ENCODE peak calls at places on chromosomes 3 and 15, in eight cellular contexts. O is Peyer's patch, Z is Caco-2, C is HepG2, X is adrenal gland, M is psoas muscle, Y is PC-3, L is colonic mucosa. Q is an unnamed sample. For H3K4me1, the result is how much of the 10 kb centered on the place peaks cover.

GRCh38 chr3:22731901-22732300 is 471.2 kb upstream of the UBE2E2 start:
- DNase-seq in O (no peak), Z (no peak), C (no peak), X (no peak), M (no peak), Y (no peak), L (no peak), Q (no peak)

GRCh38 chr3:60967141-60967540 is 284.1 kb downstream of the FHIT start:
- DNase-seq in O (no peak), Z (no peak), C (peak), X (no peak), M (no peak), Y (peak), L (no peak), Q (no peak)

GRCh38 chr15:71400347-71400746 is 285.1 kb downstream of the THSD4 start:
- DNase-seq in O (no peak), Z (no peak), C (no peak), X (peak), M (no peak), Y (peak), L (no peak), Q (no peak)

GRCh38 chr3:111080357-111080937 is 8.8 kb downstream of the NECTIN3 start:
- DNase-seq in O (no peak), Z (no peak), C (peak), X (no peak), M (no peak), Y (peak), L (no peak), Q (no peak)

GRCh38 chr15:58355352-58355964 is 76.3 kb upstream of the LIPC start:
- DNase-seq in O (no peak), Z (no peak), C (no peak), X (no peak), M (no peak), Y (no peak), L (no peak), Q (no peak)

GRCh38 chr15:66907826-66908502 is 157.4 kb upstream of the SMAD3 start:
- DNase-seq in O (no peak), Z (no peak), C (peak), X (peak), M (peak), Y (no peak), L (no peak), Q (no peak)

GRCh38 chr3:36941658-36942057 is 3.2 kb downstream of the TRANK1 start:
- DNase-seq in O (no peak), Z (no peak), C (no peak), X (peak), M (no peak), Y (no peak), L (no peak), Q (no peak)

GRCh38 chr15:70319466-70319865 is 221.7 kb upstream of the TLE3 start:
- DNase-seq in O (no peak), Z (no peak), C (no peak), X (no peak), M (no peak), Y (no peak), L (no peak), Q (no peak)

GRCh38 chr15:87734571-87735373 is 521.8 kb downstream of the NTRK3 start:
- DNase-seq in O (no peak), Z (no peak), C (no peak), X (no peak), M (no peak), Y (no peak), L (no peak), Q (no peak)

GRCh38 chr3:123194552-123194951 is 7.2 kb upstream of the SEC22A start:
- DNase-seq in O (no peak), Z (peak), C (peak), X (no peak), M (no peak), Y (no peak), L (peak), Q (no peak)

GRCh38 chr15:66880380-66881155 is 178.5 kb downstream of the SMAD6 start:
- DNase-seq in O (no peak), Z (no peak), C (no peak), X (no peak), M (no peak), Y (no peak), L (no peak), Q (no peak)

GRCh38 chr15:41024880-41025279 is 71.6 kb downstream of the CHAC1 start:
- DNase-seq in O (no peak), Z (no peak), C (no peak), X (no peak), M (no peak), Y (no peak), L (no peak), Q (no peak)

GRCh38 chr3:34584971-34585370 is 786.5 kb downstream of the PDCD6IP start:
- DNase-seq in O (no peak), Z (no peak), C (no peak), X (no peak), M (no peak), Y (no peak), L (no peak), Q (no peak)

GRCh38 chr15:82063055-82063454 is 17.2 kb upstream of the MEX3B start:
- DNase-seq in O (no peak), Z (no peak), C (no peak), X (no peak), M (no peak), Y (no peak), L (no peak), Q (no peak)

GRCh38 chr3:4060064-4060463 is 243.1 kb upstream of the SETMAR start:
- DNase-seq in O (no peak), Z (no peak), C (peak), X (no peak), M (no peak), Y (no peak), L (no peak), Q (no peak)

GRCh38 chr15:84781505-84781904 is 33.1 kb downstream of the ZNF592 start:
- DNase-seq in O (no peak), Z (no peak), C (no peak), X (no peak), M (no peak), Y (no peak), L (no peak), Q (no peak)

GRCh38 chr3:112327371-112327951 is 5.5 kb upstream of the CD200 start:
- DNase-seq in O (no peak), Z (no peak), C (peak), X (no peak), M (no peak), Y (peak), L (peak), Q (no peak)

GRCh38 chr3:114418107-114418506 is 124.3 kb downstream of the TIGIT start:
- DNase-seq in O (no peak), Z (no peak), C (no peak), X (no peak), M (no peak), Y (no peak), L (no peak), Q (no peak)

GRCh38 chr3:102038477-102039142 is 189.3 kb downstream of the NFKBIZ start:
- DNase-seq in O (no peak), Z (no peak), C (no peak), X (no peak), M (no peak), Y (no peak), L (no peak), Q (no peak)

GRCh38 chr15:93861413-93861812 is 369.9 kb upstream of the MCTP2 start:
- DNase-seq in O (no peak), Z (no peak), C (no peak), X (no peak), M (no peak), Y (no peak), L (no peak), Q (no peak)

GRCh38 chr3:190911382-190911781 is 48.9 kb upstream of the GMNC start:
- DNase-seq in O (no peak), Z (no peak), C (no peak), X (no peak), M (no peak), Y (no peak), L (no peak), Q (no peak)

GRCh38 chr3:117479095-117479494 is 769.5 kb downstream of the TUSC7 start:
- DNase-seq in O (no peak), Z (no peak), C (no peak), X (no peak), M (no peak), Y (no peak), L (no peak), Q (no peak)

GRCh38 chr3:189272500-189273119 is 100.8 kb downstream of the TPRG1 start:
- DNase-seq in O (no peak), Z (no peak), C (no peak), X (no peak), M (no peak), Y (peak), L (no peak), Q (no peak)

GRCh38 chr3:13932578-13933295 is 52.9 kb upstream of the WNT7A start:
- DNase-seq in O (no peak), Z (no peak), C (no peak), X (no peak), M (no peak), Y (no peak), L (no peak), Q (no peak)

GRCh38 chr3:40550168-40550567 is 25.4 kb downstream of the ZNF621 start:
- DNase-seq in O (no peak), Z (no peak), C (no peak), X (no peak), M (no peak), Y (no peak), L (no peak), Q (no peak)

GRCh38 chr3:45656575-45657363 is 32.4 kb upstream of the SACM1L start:
- DNase-seq in O (peak), Z (peak), C (peak), X (peak), M (peak), Y (peak), L (peak), Q (peak)

GRCh38 chr3:45654344-45654934 is 34.8 kb upstream of the SACM1L start:
- DNase-seq in O (no peak), Z (no peak), C (no peak), X (no peak), M (no peak), Y (peak), L (no peak), Q (no peak)

GRCh38 chr3:45655906-45656305 is 33.3 kb upstream of the SACM1L start:
- DNase-seq in O (no peak), Z (no peak), C (no peak), X (no peak), M (no peak), Y (peak), L (no peak), Q (no peak)

GRCh38 chr3:45657853-45658252 is 31.3 kb upstream of the SACM1L start:
- DNase-seq in O (no peak), Z (no peak), C (no peak), X (no peak), M (no peak), Y (no peak), L (no peak), Q (no peak)

GRCh38 chr3:45653205-45653604 is 36.0 kb upstream of the SACM1L start:
- DNase-seq in O (no peak), Z (no peak), C (no peak), X (no peak), M (no peak), Y (no peak), L (no peak), Q (no peak)
- H3K4me1 ChIP-seq in O (under half), Z (under half), C (under half), X (under half), M (half or more), Y (under half), L (under half), Q (under half)

GRCh38 chr3:52894756-52895155 is 2.6 kb downstream of the STIMATE start:
- DNase-seq in O (no peak), Z (no peak), C (no peak), X (no peak), M (no peak), Y (no peak), L (no peak), Q (no peak)
- H3K4me1 ChIP-seq in O (half or more), Z (under half), C (half or more), X (half or more), M (under half), Y (under half), L (under half), Q (half or more)

DNA sequence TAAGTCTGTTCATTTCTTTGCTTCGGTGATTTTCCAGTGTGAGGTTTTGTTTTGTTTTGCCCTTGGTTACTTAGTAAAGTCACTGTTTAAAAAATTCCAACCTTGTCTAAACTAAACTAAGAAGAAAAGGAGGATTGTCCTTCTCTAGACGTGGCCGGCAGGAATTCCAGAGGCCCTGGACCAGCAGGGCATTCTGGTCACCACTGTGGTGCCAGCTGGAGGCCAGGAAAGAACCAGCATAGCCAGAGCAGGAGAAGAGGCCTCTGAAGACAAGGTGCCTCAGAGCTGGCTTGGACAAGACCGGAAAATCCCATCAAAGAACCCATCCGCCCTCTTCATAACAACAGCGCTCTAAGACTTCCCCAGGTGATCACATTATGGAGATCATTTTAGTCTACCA is 8.1 kb downstream of the PLOD2 start:
- DNase-seq in O (no peak), Z (no peak), C (peak), X (no peak), M (no peak), Y (no peak), L (no peak), Q (no peak)
- H3K4me1 ChIP-seq in O (under half), Z (under half), C (half or more), X (under half), M (under half), Y (under half), L (under half), Q (under half)

GRCh38 chr3:50269460-50269859 is 513 bp downstream of the SEMA3B start:
- DNase-seq in O (no peak), Z (no peak), C (no peak), X (no peak), M (no peak), Y (no peak), L (no peak), Q (no peak)

GRCh38 chr3:50267280-50267913 is 1.6 kb upstream of the SEMA3B start:
- DNase-seq in O (peak), Z (no peak), C (no peak), X (peak), M (peak), Y (no peak), L (peak), Q (no peak)

GRCh38 chr3:50268703-50269451 is at the start of gene SEMA3B:
- DNase-seq in O (peak), Z (peak), C (peak), X (peak), M (peak), Y (peak), L (peak), Q (no peak)

GRCh38 chr3:50266808-50267207 is 2.1 kb upstream of the SEMA3B start:
- DNase-seq in O (no peak), Z (no peak), C (no peak), X (no peak), M (no peak), Y (no peak), L (no peak), Q (no peak)

DNA sequence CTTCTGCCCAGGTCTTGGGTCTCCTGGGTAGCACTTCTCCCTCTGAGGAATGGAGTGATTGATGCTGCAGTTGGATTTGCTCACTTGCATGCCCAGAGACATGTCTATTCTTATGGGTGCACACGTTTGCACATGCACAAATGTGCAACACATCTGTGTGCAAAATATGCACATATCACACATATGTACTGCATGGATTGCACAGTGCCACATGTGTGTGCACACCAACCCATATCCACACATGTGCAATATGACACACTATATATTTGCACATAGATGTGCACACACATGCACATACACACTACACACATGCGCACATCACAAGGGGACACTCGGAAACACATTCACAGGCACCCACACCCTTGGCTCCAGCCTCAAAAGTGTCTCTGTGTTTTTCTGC is 671 bp upstream of the SEMA3B start:
- DNase-seq in O (no peak), Z (no peak), C (no peak), X (no peak), M (no peak), Y (no peak), L (no peak), Q (no peak)
- H3K4me1 ChIP-seq in O (half or more), Z (half or more), C (half or more), X (half or more), M (half or more), Y (half or more), L (under half), Q (under half)

DNA sequence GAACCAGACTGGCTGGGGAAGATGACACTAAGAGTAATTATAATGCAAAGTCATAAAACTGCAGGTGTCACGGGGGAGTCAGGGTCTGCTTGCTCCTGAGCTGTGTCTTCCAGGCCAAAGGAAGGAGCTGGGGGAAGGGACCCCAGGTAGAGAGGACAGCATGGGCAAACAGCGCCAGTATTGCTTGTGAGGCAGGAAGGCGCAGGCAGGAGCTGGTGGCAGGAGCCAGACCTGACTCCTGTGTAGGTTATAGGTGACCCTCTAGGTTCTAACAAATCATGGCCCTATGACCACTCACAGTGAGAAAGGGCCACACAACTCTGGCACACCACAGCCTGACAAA is 1.9 kb downstream of the CISH start:
- DNase-seq in O (no peak), Z (no peak), C (no peak), X (no peak), M (no peak), Y (no peak), L (no peak), Q (no peak)
- H3K4me1 ChIP-seq in O (half or more), Z (under half), C (half or more), X (under half), M (half or more), Y (under half), L (under half), Q (half or more)

GRCh38 chr15:74384566-74385441 is 17.4 kb upstream of the CYP11A1 start:
- DNase-seq in O (peak), Z (no peak), C (no peak), X (no peak), M (no peak), Y (peak), L (no peak), Q (peak)
- H3K4me1 ChIP-seq in O (under half), Z (half or more), C (half or more), X (under half), M (under half), Y (half or more), L (under half), Q (under half)

GRCh38 chr3:43999920-44000319 is 241.8 kb upstream of the TOPAZ1 start:
- DNase-seq in O (no peak), Z (no peak), C (no peak), X (no peak), M (no peak), Y (no peak), L (no peak), Q (no peak)

GRCh38 chr3:43998841-43999805 is 242.6 kb upstream of the TOPAZ1 start:
- DNase-seq in O (no peak), Z (peak), C (no peak), X (no peak), M (no peak), Y (no peak), L (no peak), Q (no peak)

GRCh38 chr3:43998374-43998840 is 243.3 kb upstream of the TOPAZ1 start:
- DNase-seq in O (no peak), Z (no peak), C (no peak), X (no peak), M (no peak), Y (no peak), L (no peak), Q (no peak)

GRCh38 chr3:44000586-44000985 is 241.1 kb upstream of the TOPAZ1 start:
- DNase-seq in O (no peak), Z (no peak), C (no peak), X (no peak), M (no peak), Y (peak), L (no peak), Q (no peak)

DNA sequence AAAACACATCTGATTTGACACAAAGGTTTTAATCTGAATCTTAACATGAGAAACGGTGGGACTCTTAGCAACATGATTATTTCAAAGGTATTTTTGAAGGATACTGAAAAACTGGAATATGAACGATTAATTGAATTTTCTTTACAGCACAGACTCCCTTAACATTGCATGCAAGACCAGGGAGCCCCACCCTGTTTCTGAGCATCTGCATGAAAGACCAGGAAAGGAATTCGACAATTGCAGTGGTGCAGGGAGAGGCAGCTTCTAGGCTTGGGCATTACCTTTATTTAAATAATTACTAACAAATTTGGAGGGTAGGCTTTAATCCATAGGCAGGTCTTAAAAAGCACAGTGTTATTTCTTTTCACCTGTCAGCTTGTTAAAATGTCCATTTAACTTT is 240.6 kb upstream of the TOPAZ1 start:
- DNase-seq in O (no peak), Z (no peak), C (no peak), X (no peak), M (no peak), Y (peak), L (no peak), Q (no peak)
- H3K4me1 ChIP-seq in O (under half), Z (under half), C (under half), X (under half), M (under half), Y (under half), L (under half), Q (under half)

DNA sequence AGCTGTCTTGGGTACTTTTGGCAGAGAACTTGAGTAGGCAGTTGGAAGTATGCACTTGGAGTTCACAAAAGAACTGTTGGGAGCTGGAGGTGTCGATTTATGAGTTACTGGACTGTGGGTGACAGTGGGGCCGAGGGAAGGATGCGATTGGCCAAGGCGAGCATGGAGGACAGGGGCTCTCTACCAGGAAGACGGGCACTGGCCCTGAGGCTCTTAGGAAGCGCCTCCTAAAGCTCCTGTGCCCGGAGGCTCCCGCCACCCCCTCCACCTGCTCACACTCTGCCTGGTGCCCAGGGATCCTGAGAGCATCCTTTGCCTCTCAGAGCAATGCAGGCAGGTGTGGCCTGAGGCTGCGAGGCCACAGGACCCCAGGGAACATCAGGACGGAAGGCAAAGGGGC is 69.0 kb downstream of the CRTC3 start:
- DNase-seq in O (no peak), Z (no peak), C (no peak), X (no peak), M (no peak), Y (no peak), L (no peak), Q (no peak)
- H3K4me1 ChIP-seq in O (under half), Z (under half), C (under half), X (under half), M (under half), Y (under half), L (under half), Q (half or more)

Q was measured in CD8-positive, alpha-beta memory T cell.